ENCODE peak calls at places on chromosomes 2 and 18, in five cellular contexts. A is GM12878, I is endothelial cell of umbilical vein, K is K562, G is SK-N-SH. M is an unnamed sample.

GRCh38 chr2:11622611-11623010 is 47.4 kb downstream of the NTSR2 start:
- DNase-seq in A (no peak), I (no peak), K (no peak), G (no peak), M (no peak)

GRCh38 chr2:211055438-211055837 is 499.0 kb downstream of the CPS1 start:
- DNase-seq in A (no peak), I (no peak), K (no peak), G (no peak), M (no peak)

GRCh38 chr2:126979039-126979438 is 80.3 kb downstream of the TEX51 start:
- DNase-seq in A (no peak), I (no peak), K (no peak), G (no peak), M (no peak)

GRCh38 chr18:51425889-51426288 is 228.4 kb upstream of the MEX3C start:
- DNase-seq in A (no peak), I (no peak), K (no peak), G (no peak), M (no peak)

GRCh38 chr2:26429779-26430654 is 28.3 kb downstream of the DRC1 start:
- DNase-seq in A (no peak), I (peak), K (no peak), G (no peak), M (no peak)

GRCh38 chr2:154338359-154338967 is 360.0 kb upstream of the KCNJ3 start:
- DNase-seq in A (no peak), I (no peak), K (no peak), G (no peak), M (no peak)

GRCh38 chr2:38432827-38433606 is 55.9 kb upstream of the ATL2 start:
- DNase-seq in A (no peak), I (no peak), K (no peak), G (no peak), M (no peak)

GRCh38 chr2:213187833-213188532 is 36.6 kb upstream of the IKZF2 start:
- DNase-seq in A (no peak), I (no peak), K (no peak), G (no peak), M (no peak)

GRCh38 chr2:233100192-233100998 is 40.3 kb downstream of the INPP5D start:
- DNase-seq in A (peak), I (no peak), K (no peak), G (no peak), M (no peak)

GRCh38 chr2:172095146-172095904 is 7.4 kb downstream of the DLX2 start:
- DNase-seq in A (no peak), I (peak), K (no peak), G (peak), M (peak)

GRCh38 chr2:39497077-39497867 is 60.2 kb upstream of the MAP4K3 start:
- DNase-seq in A (no peak), I (no peak), K (no peak), G (no peak), M (no peak)

GRCh38 chr2:2662037-2662846 is 331.2 kb upstream of the MYT1L start:
- DNase-seq in A (no peak), I (no peak), K (no peak), G (no peak), M (peak)

GRCh38 chr2:65383571-65384488 is 48.6 kb downstream of the SPRED2 start:
- DNase-seq in A (no peak), I (peak), K (peak), G (no peak), M (peak)

DNA sequence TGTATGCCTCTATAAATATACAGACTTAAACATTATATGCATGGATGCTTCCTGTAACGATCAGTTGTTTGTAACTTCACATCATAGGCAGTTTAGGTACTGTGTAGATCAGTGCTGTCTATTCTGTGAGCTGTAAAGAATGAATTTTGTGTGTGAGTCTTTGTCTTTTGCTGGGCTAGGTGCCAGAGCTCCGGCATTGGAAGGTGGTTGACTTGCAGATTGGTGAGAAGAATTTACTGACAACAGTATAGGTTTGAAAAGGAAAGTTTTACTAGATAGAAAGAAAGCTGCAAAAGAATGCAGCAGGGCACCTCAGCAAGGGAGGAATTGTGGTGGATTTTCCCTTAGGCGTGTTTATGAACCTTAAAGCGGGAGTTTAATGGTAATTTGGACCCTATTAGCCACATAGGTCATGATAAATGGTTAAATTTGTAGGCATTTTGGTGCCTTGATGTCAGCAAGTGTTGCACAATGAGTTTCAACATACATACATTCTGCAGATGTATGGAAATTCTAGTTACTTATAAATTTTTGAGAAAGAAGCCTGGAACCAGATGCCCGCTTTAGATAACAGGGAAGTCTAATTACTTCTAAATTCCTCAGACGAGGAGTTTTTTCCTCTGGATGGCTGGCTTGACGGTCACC is 6.7 kb upstream of the QPCT start:
- DNase-seq in A (no peak), I (peak), K (no peak), G (no peak), M (no peak)
- H3K9ac ChIP-seq in A (no peak), I (no peak), K (no peak), G (no peak), M (no peak)

GRCh38 chr2:113284481-113284880 is 5.8 kb upstream of the PAX8 start:
- DNase-seq in A (no peak), I (peak), K (no peak), G (no peak), M (no peak)
- H3K9ac ChIP-seq in A (no peak), I (no peak), K (no peak), G (peak), M (no peak)

GRCh38 chr2:237614151-237614720 is 13.2 kb upstream of the LRRFIP1 start:
- DNase-seq in A (no peak), I (peak), K (no peak), G (no peak), M (no peak)

GRCh38 chr2:237615631-237616249 is 11.6 kb upstream of the LRRFIP1 start:
- DNase-seq in A (no peak), I (peak), K (no peak), G (no peak), M (no peak)

GRCh38 chr2:237617305-237617982 is 9.9 kb upstream of the LRRFIP1 start:
- DNase-seq in A (no peak), I (peak), K (no peak), G (no peak), M (no peak)

GRCh38 chr2:237618449-237618848 is 8.9 kb upstream of the LRRFIP1 start:
- DNase-seq in A (no peak), I (no peak), K (no peak), G (no peak), M (no peak)

DNA sequence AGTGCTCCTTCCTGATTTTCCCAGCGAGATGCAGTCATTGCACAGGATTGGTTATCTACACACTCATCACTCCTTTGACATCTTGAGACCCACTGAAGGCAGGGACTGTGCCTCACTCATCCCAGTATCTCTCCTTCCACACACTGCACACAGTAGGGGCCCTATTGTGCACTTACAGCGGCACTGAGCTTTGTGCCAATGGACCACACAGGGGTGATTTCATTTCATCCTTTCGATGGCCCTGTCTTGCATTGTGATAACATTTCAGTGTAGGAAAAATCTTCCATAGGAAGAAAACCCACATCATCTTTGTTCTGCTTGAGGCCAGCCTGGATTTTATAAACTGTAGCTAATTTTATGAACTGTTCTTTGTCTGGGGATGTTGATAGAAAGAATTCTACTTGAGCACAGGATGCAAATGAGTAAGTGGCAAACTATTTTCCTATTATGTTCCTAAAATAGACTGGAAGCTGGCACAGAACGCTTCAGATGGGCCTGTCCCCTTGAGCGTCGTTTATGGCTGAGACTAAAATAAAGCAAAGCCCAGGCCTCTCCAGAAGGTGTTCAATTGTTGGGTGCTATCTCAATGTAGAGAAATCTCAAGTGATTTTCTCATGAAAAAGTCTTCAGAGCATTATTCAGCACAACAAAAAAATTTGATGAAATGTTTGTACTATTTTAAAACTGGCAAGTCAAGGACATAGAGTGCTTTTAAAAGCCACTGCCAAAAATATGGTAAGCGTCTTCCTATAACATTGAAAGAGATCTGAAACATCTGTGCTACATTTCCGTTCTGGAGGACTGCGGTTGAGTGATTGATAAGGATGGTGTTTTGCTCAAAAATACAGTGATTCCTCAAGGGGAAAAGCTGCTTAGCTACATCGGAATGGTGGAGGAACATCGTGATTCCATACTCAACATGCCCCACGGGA is 10.7 kb upstream of the LRRFIP1 start:
- DNase-seq in A (no peak), I (peak), K (no peak), G (no peak), M (no peak)
- H3K9ac ChIP-seq in A (no peak), I (peak), K (no peak), G (peak), M (no peak)

GRCh38 chr2:8288206-8288605 is 393.6 kb upstream of the ID2 start:
- DNase-seq in A (no peak), I (no peak), K (no peak), G (no peak), M (no peak)
- H3K9ac ChIP-seq in A (no peak), I (no peak), K (no peak), G (no peak), M (no peak)

GRCh38 chr2:20618468-20618885 is 32.4 kb downstream of the HS1BP3 start:
- DNase-seq in A (no peak), I (no peak), K (no peak), G (no peak), M (no peak)
- H3K9ac ChIP-seq in A (no peak), I (peak), K (peak), G (peak), M (peak)

M was measured in colonic mucosa.